ENCODE peak calls at places on chromosomes 11 and 22, in four cellular contexts. I is H1, Z is HepG2, B is GM12878. A is an unnamed sample.

GRCh38 chr11:68003846-68004550 is at the start of gene UNC93B1:
- DNase-seq in B (peak), Z (peak), I (peak), A (peak)

GRCh38 chr22:31253949-31254348 is 38.3 kb downstream of the PIK3IP1 start:
- DNase-seq in Z (peak), B (no peak), I (no peak), A (no peak)

GRCh38 chr11:27754035-27755017 is 54.1 kb upstream of the BDNF start:
- DNase-seq in Z (no peak), I (no peak), B (no peak), A (no peak)

GRCh38 chr22:20436309-20437252 is 1.0 kb downstream of the SCARF2 start:
- DNase-seq in Z (no peak), B (no peak), I (peak), A (no peak)

GRCh38 chr11:78350101-78350645 is 67.4 kb downstream of the GAB2 start:
- DNase-seq in I (no peak), Z (no peak), B (peak), A (no peak)

GRCh38 chr11:9953994-9954626 is 290.2 kb downstream of the SWAP70 start:
- DNase-seq in Z (no peak), B (no peak), I (no peak), A (no peak)

GRCh38 chr11:118629761-118630661 is 22.6 kb downstream of the PHLDB1 start:
- DNase-seq in Z (no peak), I (no peak), B (no peak), A (no peak)

GRCh38 chr11:68021167-68021787 is 9.2 kb upstream of the NDUFS8 start:
- DNase-seq in Z (no peak), I (no peak), B (no peak), A (no peak)

GRCh38 chr11:45924036-45924915 is 1.8 kb downstream of the LARGE2 start:
- DNase-seq in Z (no peak), I (no peak), B (no peak), A (no peak)

GRCh38 chr11:117997436-117998200 is 11.4 kb downstream of the IL10RA start:
- DNase-seq in I (no peak), B (no peak), Z (no peak), A (no peak)

GRCh38 chr22:21951062-21951461 is 1.6 kb downstream of the PPM1F start:
- DNase-seq in I (no peak), B (no peak), Z (no peak), A (no peak)

GRCh38 chr22:37280718-37281117 is 1.6 kb upstream of the CYTH4 start:
- DNase-seq in I (no peak), Z (no peak), B (no peak), A (no peak)

GRCh38 chr11:120554771-120555432 is 43.4 kb downstream of the GRIK4 start:
- DNase-seq in Z (no peak), B (no peak), I (no peak), A (no peak)

GRCh38 chr11:84292955-84293354 is 1006.8 kb upstream of the CCDC90B start:
- DNase-seq in B (no peak), I (no peak), Z (no peak), A (no peak)

GRCh38 chr22:46422896-46423295 is 87.4 kb downstream of the TRMU start:
- DNase-seq in B (no peak), Z (no peak), I (no peak), A (no peak)

GRCh38 chr11:105296386-105296785 is 156.8 kb upstream of the CARD18 start:
- DNase-seq in B (no peak), Z (no peak), I (no peak), A (no peak)

GRCh38 chr11:69965821-69966582 is 112.1 kb upstream of the ANO1 start:
- DNase-seq in Z (no peak), I (no peak), B (no peak), A (no peak)

GRCh38 chr11:115654792-115655191 is 150.6 kb upstream of the CADM1 start:
- DNase-seq in I (no peak), Z (no peak), B (no peak), A (no peak)

GRCh38 chr22:42796081-42796480 is 61.0 kb downstream of the ARFGAP3 start:
- DNase-seq in B (no peak), Z (no peak), I (no peak), A (no peak)

GRCh38 chr11:2550606-2550970 is 105.8 kb downstream of the KCNQ1 start:
- DNase-seq in I (no peak), Z (no peak), B (no peak), A (no peak)

GRCh38 chr22:22748297-22748743 is 103.9 kb downstream of the GGTLC2 start:
- DNase-seq in B (no peak), I (peak), Z (peak), A (no peak)

GRCh38 chr11:108703916-108704315 is 39.0 kb downstream of the DDX10 start:
- DNase-seq in I (no peak), Z (no peak), B (no peak), A (no peak)

GRCh38 chr11:47566166-47566546 is 757 bp downstream of the PTPMT1 start:
- DNase-seq in Z (no peak), B (no peak), I (no peak), A (no peak)

DNA sequence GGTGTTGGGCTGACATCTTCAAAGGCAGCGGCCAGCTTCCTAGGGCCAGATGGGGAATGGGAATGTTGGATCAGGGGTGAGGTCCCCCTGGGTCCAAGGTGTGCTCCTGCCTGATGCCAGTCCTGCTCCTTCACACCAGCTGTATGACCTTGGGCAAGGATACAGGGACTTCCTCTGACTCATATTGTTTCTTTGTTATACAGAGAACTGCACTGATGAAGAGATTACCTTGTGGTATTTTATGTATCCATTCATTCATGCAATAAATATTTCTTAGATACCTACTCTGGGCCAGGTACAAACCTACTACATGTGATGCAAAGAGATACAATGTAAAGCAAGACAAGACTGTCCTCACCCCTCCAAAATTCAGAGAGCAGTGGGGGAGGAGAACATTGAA is 3.9 kb upstream of the OPCML start:
- DNase-seq in B (no peak), Z (no peak), I (no peak), A (no peak)
- TF ChIP-seq SUZ12 in B (no peak), Z (no peak), I (no peak), A (no peak)

DNA sequence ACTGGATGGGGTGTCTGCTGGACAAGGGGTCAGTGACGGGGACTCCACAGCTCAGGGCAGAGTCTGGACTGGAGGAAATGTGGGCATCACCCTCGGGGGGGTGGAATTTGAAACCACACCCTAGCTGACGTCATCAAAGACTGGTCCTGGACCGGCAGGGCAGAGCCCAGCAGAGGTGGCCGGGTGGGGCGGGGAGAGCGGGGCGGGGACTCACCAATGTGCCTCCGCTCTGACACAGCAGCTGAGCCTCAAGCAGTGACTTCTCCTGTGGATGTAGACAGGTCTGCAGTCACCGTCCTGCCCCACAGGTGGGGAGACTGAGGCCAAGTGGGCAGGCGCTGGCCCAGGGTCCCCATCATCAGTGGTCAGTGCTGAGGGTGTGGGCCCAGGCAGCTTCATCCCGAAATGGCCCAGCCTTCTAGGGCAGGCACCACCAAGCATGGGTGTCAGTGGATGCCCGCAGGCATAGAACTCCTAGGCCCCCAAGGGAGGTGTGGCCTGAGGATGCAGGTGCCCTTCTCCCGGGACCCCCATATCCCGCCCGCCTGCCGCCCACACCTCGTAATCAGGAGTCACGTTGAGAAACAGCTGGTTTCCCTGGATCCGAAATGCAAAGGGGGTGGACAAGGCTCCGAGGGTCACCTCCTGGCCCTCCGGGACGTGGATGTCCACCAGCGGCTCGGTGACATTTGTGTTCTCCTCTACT is 603 bp downstream of the CDHR5 start:
- DNase-seq in Z (no peak), I (no peak), B (no peak), A (no peak)
- TF ChIP-seq ZNF274 in Z (no peak), I (no peak), B (no peak), A (no peak)

GRCh38 chr22:48491451-48491941 is 1336.2 kb downstream of the BRD1 start:
- DNase-seq in B (no peak), I (no peak), Z (no peak), A (no peak)
- TF ChIP-seq SUZ12 in B (no peak), I (no peak), Z (no peak), A (no peak)

GRCh38 chr11:75403983-75404658 is 4.8 kb downstream of the RPS3 start:
- DNase-seq in B (no peak), Z (no peak), I (no peak), A (no peak)

GRCh38 chr11:75403037-75403436 is 3.7 kb downstream of the RPS3 start:
- DNase-seq in B (no peak), I (no peak), Z (no peak), A (no peak)

GRCh38 chr11:75402002-75402773 is 2.9 kb downstream of the RPS3 start:
- DNase-seq in Z (no peak), I (no peak), B (no peak), A (no peak)

GRCh38 chr11:75408852-75409219 is 9.5 kb downstream of the RPS3 start:
- DNase-seq in Z (no peak), I (no peak), B (no peak), A (no peak)

DNA sequence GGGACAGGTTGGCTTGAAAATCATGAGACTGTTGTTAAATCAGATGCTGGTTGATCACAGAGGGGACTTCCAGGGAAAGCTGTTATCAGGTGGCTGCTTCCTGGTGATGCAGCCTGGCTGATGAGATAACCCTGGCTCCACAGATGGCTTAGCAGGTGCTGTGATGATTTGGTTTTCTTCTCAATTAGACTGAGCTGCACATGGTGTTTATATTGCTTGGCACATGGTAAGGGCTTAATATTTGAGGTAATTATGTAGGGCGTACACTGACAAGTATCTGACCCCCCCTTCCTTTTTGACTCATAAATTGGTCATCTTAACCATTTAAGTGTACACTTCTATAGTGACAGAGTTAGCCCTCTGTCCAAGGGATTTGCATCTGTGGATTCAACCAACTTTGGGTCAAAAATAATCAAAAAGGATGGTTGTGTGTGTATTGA is 7.0 kb downstream of the RPS3 start:
- DNase-seq in B (no peak), I (no peak), Z (no peak), A (no peak)
- TF ChIP-seq ZNF274 in B (no peak), I (no peak), Z (no peak), A (no peak)

GRCh38 chr11:94895971-94896370 is 77.4 kb downstream of the CWC15 start:
- DNase-seq in I (no peak), Z (no peak), B (no peak), A (no peak)

GRCh38 chr11:94895451-94895850 is 77.9 kb downstream of the CWC15 start:
- DNase-seq in Z (no peak), B (no peak), I (no peak), A (no peak)

GRCh38 chr11:94897330-94897768 is 76.0 kb downstream of the CWC15 start:
- DNase-seq in Z (peak), I (peak), B (no peak), A (peak)
- TF ChIP-seq SUZ12 in Z (no peak), I (no peak), B (no peak), A (no peak)

DNA sequence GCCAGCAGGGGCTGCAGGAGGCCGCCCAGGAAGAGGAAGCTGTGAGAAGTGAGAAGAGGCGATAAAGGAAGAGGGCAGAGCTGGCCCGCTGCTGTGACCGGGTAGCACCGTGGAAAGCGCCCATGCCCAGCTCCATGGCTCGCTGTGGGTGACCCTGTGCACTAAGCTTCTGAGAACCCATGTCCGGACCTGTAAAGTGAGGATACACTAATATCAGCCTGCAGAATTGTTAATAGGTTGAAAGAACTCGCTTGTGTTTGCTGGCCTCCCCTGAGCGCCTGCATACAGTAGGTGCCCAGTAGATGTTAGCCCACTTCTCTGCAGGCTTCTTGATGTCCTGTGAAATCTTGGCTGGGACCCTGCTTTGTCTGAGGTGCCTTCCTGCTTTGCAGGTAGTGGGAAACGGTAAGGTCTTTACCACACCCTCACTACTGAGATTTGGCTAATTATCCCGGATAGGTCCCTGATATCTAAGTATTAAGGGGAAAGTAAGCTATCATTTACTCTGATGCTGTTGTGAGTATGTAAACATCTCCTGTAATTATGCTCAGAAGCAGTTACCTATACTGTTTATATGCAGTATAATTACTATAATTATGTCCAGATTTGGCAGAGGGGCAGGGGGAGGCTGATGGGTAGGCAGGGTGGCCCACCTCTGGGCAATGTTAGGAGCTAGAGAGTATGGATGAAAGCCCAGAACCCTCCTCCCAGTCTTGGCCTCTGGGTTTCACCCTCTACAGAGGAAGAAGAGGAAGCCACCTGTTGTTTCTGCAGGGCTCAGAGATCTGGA is 1.2 kb upstream of the ARRB1 start:
- DNase-seq in Z (no peak), B (no peak), I (no peak), A (no peak)
- TF ChIP-seq ZNF274 in Z (no peak), B (no peak), I (no peak), A (no peak)

A was measured in NT2/D1.